ENCODE peak calls at places on chromosome 5, in five cellular contexts. L is OCI-LY7, G is right cardiac atrium, B is WERI-Rb-1, J is substantia nigra. Y is an unnamed sample.
A peak's percentile ranks its signal among the peaks of the same experiment; 100 is the strongest.

GRCh38 chr5:32109236-32109635 is 64.9 kb downstream of the GOLPH3 start:
- DNase-seq in B (no peak), J (no peak), L (no peak), G (no peak), Y (no peak)

GRCh38 chr5:161288071-161288470 is 258.5 kb downstream of the GABRB2 start:
- DNase-seq in G (no peak), B (no peak), J (no peak), L (no peak), Y (no peak)

GRCh38 chr5:17302138-17302537 is 84.7 kb downstream of the BASP1 start:
- DNase-seq in B (no peak), G (no peak), L (no peak), J (no peak), Y (no peak)

GRCh38 chr5:61657010-61657409 is 325.0 kb downstream of the ZSWIM6 start:
- DNase-seq in L (no peak), J (no peak), B (no peak), G (no peak), Y (no peak)

GRCh38 chr5:95747041-95747679 is 16.0 kb downstream of the RHOBTB3 start:
- DNase-seq in L (no peak), J (no peak), G (no peak), B (no peak), Y (no peak)

GRCh38 chr5:100697970-100698369 is 162.8 kb downstream of the FAM174A start:
- DNase-seq in L (peak; percentile 3), B (no peak), J (no peak), G (no peak), Y (no peak)

GRCh38 chr5:28281381-28281780 is 1243.0 kb upstream of the CDH9 start:
- DNase-seq in L (no peak), G (no peak), B (no peak), J (no peak), Y (no peak)

GRCh38 chr5:142439208-142439607 is 114.4 kb upstream of the SPRY4 start:
- DNase-seq in G (no peak), B (no peak), L (no peak), J (no peak), Y (no peak)

GRCh38 chr5:32323741-32324140 is 11.0 kb upstream of the MTMR12 start:
- DNase-seq in J (no peak), G (no peak), L (no peak), B (no peak), Y (no peak)

GRCh38 chr5:157521704-157522029 is 53.9 kb downstream of the ADAM19 start:
- DNase-seq in B (no peak), L (no peak), J (no peak), G (no peak), Y (no peak)
- H3K27ac ChIP-seq in B (no peak overlapping the region), L (no peak overlapping the region), J (no peak overlapping the region), G (peak overlapping the region; percentile 5), Y (no peak overlapping the region)

DNA sequence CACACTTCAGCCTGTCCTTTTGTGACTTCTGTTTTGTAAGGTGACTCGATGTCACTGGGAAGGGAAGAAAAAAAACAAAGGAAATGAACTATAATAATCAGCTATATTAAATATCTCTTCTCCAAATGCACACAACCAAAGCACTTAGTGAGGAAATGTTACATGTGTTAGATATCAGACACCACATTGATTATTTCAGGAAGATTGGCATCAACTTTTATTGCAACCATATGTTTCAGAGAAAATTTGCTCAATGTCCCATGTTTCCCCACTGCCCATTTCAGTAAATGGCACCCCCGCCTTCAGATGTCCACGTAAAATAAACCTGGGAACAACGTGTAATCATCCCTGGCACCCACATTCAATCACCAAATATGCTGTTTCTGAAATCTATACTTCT is 151.8 kb downstream of the EPB41L4A start:
- DNase-seq in B (no peak), G (no peak), L (no peak), J (no peak), Y (no peak)
- H3K27ac ChIP-seq in B (no peak overlapping the region), G (no peak overlapping the region), L (no peak overlapping the region), J (no peak overlapping the region), Y (no peak overlapping the region)

DNA sequence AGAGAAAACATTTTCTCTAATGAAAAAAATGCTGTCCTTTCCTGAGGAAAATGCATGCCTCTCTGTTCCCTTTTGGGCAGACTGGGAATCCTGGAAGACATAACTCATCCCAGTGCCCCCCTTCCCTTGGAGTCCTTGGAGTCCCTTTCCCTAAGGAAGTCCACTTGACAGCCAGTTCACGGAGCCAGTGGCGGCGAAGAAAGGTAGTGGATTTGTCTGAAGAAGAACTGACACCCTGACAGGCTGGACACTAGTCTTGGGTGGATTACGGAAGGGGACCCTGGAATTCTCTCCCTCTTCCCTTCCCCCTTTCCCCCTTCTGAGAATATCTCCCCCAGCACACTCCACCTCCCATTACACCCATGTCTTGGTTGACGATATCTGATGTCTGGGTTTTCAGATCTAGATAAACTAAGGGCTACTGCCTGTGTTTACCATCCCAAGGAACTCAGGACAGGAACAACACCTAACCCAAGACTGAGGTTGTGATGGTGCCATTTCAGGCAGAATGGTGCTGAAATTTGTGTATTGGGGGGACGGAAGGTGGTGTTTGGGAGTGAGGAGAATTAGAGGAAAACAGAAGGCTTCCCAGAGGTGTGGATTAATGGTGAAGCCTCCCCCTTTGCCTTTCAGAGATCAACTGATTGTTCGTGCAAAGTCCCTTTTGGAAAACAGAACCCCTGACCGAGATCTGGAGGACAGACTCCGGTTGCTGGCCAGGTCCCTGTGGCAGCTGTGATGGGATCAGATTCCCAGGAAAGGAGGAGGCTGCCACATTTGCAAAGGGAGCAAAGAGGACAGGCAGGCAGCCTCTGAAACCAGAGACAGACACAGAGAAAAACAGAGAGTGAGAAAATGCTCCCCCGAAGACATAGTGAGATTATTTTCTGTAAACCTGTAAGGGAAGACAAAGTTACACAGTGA is 704 bp downstream of the SPARC start:
- DNase-seq in J (no peak), L (no peak), G (no peak), B (no peak), Y (no peak)
- H3K27ac ChIP-seq in J (peak overlapping the region; percentile 88), L (no peak overlapping the region), G (peak overlapping the region; percentile 95), B (peak overlapping the region; percentile 14), Y (peak overlapping the region; percentile 81)

GRCh38 chr5:5149154-5149553 is 9.0 kb downstream of the ADAMTS16 start:
- DNase-seq in G (no peak), B (no peak), L (no peak), J (no peak), Y (no peak)

GRCh38 chr5:5141625-5142527 is 1.7 kb downstream of the ADAMTS16 start:
- DNase-seq in J (no peak), G (no peak), B (peak; percentile 55), L (peak; percentile 68), Y (no peak)

GRCh38 chr5:5146530-5147160 is 6.5 kb downstream of the ADAMTS16 start:
- DNase-seq in J (no peak), B (no peak), G (no peak), L (no peak), Y (no peak)

GRCh38 chr5:5144441-5144840 is 4.3 kb downstream of the ADAMTS16 start:
- DNase-seq in B (no peak), G (no peak), L (no peak), J (no peak), Y (no peak)

GRCh38 chr5:5145651-5146529 is 5.8 kb downstream of the ADAMTS16 start:
- DNase-seq in G (no peak), L (no peak), B (no peak), J (no peak), Y (no peak)
- H3K27ac ChIP-seq in G (no peak overlapping the region), L (no peak overlapping the region), B (no peak overlapping the region), J (no peak overlapping the region), Y (no peak overlapping the region)

GRCh38 chr5:159913048-159913447 is 3.2 kb upstream of the ADRA1B start:
- DNase-seq in J (no peak), L (no peak), G (no peak), B (no peak), Y (no peak)
- H3K27ac ChIP-seq in J (no peak overlapping the region), L (no peak overlapping the region), G (no peak overlapping the region), B (no peak overlapping the region), Y (no peak overlapping the region)

GRCh38 chr5:82115858-82116257 is 144.0 kb downstream of the ATG10 start:
- DNase-seq in B (no peak), G (no peak), J (no peak), L (no peak), Y (no peak)
- H3K27ac ChIP-seq in B (no peak overlapping the region), G (no peak overlapping the region), J (no peak overlapping the region), L (no peak overlapping the region), Y (no peak overlapping the region)

DNA sequence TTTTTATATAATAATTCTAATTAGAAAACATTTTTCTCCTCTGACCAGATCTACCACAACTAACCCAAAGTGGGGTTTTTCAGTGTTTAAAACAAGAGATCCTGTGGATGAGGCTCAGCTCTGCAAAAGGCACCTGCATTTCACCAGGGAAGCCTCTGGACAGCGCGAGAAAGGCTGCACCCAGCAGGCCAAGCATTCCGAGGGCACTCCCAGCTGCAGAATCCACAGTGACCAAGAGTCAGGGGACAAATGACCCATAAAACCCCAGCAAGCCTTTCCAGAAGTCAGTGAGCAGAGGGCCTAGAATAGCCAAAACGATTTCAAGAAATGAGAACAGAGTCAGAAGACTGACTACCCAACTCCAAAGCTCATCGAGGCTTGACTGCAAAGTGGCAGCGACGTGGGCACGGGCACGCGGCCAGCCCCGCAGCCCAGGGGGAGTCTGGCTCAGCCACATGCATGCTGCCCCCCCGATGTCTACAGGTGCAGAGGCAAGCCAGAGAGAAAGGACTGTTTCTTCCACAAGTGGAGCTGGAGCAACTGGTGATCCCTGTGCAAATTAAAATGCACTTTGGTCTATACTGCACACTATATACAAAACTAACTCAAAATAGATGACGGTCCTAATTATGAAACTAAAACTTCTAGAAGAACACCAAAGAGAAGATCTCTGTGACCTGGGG is 26.2 kb downstream of the TPPP start:
- DNase-seq in G (peak; percentile 40), B (no peak), J (no peak), L (no peak), Y (peak; percentile 36)
- H3K27ac ChIP-seq in G (no peak overlapping the region), B (no peak overlapping the region), J (peak overlapping the region; percentile 100), L (no peak overlapping the region), Y (no peak overlapping the region)

GRCh38 chr5:180116441-180117377 is 45.1 kb upstream of the RNF130 start:
- DNase-seq in B (no peak), J (no peak), G (no peak), L (no peak), Y (peak; percentile 59)
- H3K27ac ChIP-seq in B (peak overlapping the region; percentile 88), J (no peak overlapping the region), G (no peak overlapping the region), L (no peak overlapping the region), Y (no peak overlapping the region)

Y was measured in spleen.